ENCODE peak calls at places on chromosomes 1 and 21, in five cellular contexts. One of them, this sample, is unnamed.

GRCh38 chr1:10737268-10737624 is 59.2 kb downstream of the CASZ1 start:
- DNase-seq in lower leg skin: no peak
- DNase-seq in endodermal cell: no peak
- DNase-seq in progenitor cell of endocrine pancreas: no peak
- DNase-seq in stomach: peak; percentile 58
- DNase-seq in this sample: no peak

GRCh38 chr1:16092923-16093511 is 19.6 kb upstream of the FAM131C start:
- DNase-seq in lower leg skin: no peak
- DNase-seq in endodermal cell: peak; percentile 43
- DNase-seq in progenitor cell of endocrine pancreas: no peak
- DNase-seq in stomach: no peak
- DNase-seq in this sample: no peak

GRCh38 chr1:213162338-213162737 is 111.3 kb downstream of the RPS6KC1 start:
- DNase-seq in lower leg skin: no peak
- DNase-seq in endodermal cell: no peak
- DNase-seq in progenitor cell of endocrine pancreas: no peak
- DNase-seq in stomach: no peak
- DNase-seq in this sample: no peak

GRCh38 chr1:238642231-238642630 is 744.1 kb upstream of the CHRM3 start:
- DNase-seq in lower leg skin: no peak
- DNase-seq in endodermal cell: no peak
- DNase-seq in progenitor cell of endocrine pancreas: no peak
- DNase-seq in stomach: no peak
- DNase-seq in this sample: no peak

GRCh38 chr1:4745560-4745959 is 91.2 kb downstream of the AJAP1 start:
- DNase-seq in lower leg skin: no peak
- DNase-seq in endodermal cell: peak; percentile 81
- DNase-seq in progenitor cell of endocrine pancreas: no peak
- DNase-seq in stomach: no peak
- DNase-seq in this sample: no peak

GRCh38 chr1:182845379-182845778 is 6.2 kb downstream of the DHX9 start:
- DNase-seq in lower leg skin: no peak
- DNase-seq in endodermal cell: no peak
- DNase-seq in progenitor cell of endocrine pancreas: no peak
- DNase-seq in stomach: no peak
- DNase-seq in this sample: no peak

GRCh38 chr1:2946999-2947650 is 74.1 kb upstream of the ACTRT2 start:
- DNase-seq in lower leg skin: no peak
- DNase-seq in endodermal cell: no peak
- DNase-seq in progenitor cell of endocrine pancreas: no peak
- DNase-seq in stomach: no peak
- DNase-seq in this sample: no peak

GRCh38 chr1:119546641-119547040 is 39.6 kb downstream of the HSD3B1 start:
- DNase-seq in lower leg skin: no peak
- DNase-seq in endodermal cell: no peak
- DNase-seq in progenitor cell of endocrine pancreas: no peak
- DNase-seq in stomach: no peak
- DNase-seq in this sample: no peak

GRCh38 chr1:226945106-226945857 is 5.2 kb downstream of the COQ8A start:
- DNase-seq in lower leg skin: peak; percentile 84
- DNase-seq in endodermal cell: peak; percentile 81
- DNase-seq in progenitor cell of endocrine pancreas: no peak
- DNase-seq in stomach: peak; percentile 91
- DNase-seq in this sample: no peak

GRCh38 chr1:65758128-65758527 is 34.6 kb upstream of the PDE4B start:
- DNase-seq in lower leg skin: no peak
- DNase-seq in endodermal cell: no peak
- DNase-seq in progenitor cell of endocrine pancreas: no peak
- DNase-seq in stomach: no peak
- DNase-seq in this sample: no peak

GRCh38 chr1:202046227-202046626 is 35.8 kb downstream of the ELF3 start:
- DNase-seq in lower leg skin: no peak
- DNase-seq in endodermal cell: no peak
- DNase-seq in progenitor cell of endocrine pancreas: no peak
- DNase-seq in stomach: peak; percentile 97
- DNase-seq in this sample: no peak

GRCh38 chr1:31615414-31615813 is 2.1 kb upstream of the HCRTR1 start:
- DNase-seq in lower leg skin: peak; percentile 52
- DNase-seq in endodermal cell: no peak
- DNase-seq in progenitor cell of endocrine pancreas: no peak
- DNase-seq in stomach: no peak
- DNase-seq in this sample: no peak

GRCh38 chr1:27428316-27429028 is 36.0 kb downstream of the GPR3 start:
- DNase-seq in lower leg skin: no peak
- DNase-seq in endodermal cell: peak; percentile 57
- DNase-seq in progenitor cell of endocrine pancreas: no peak
- DNase-seq in stomach: no peak
- DNase-seq in this sample: no peak

GRCh38 chr1:234108921-234109320 is 204.4 kb downstream of the SLC35F3 start:
- DNase-seq in lower leg skin: no peak
- DNase-seq in endodermal cell: no peak
- DNase-seq in progenitor cell of endocrine pancreas: no peak
- DNase-seq in stomach: no peak
- DNase-seq in this sample: no peak

GRCh38 chr1:42993631-42994121 is 35.0 kb upstream of the SLC2A1 start:
- DNase-seq in lower leg skin: no peak
- DNase-seq in endodermal cell: peak; percentile 72
- DNase-seq in progenitor cell of endocrine pancreas: no peak
- DNase-seq in stomach: no peak
- DNase-seq in this sample: no peak

GRCh38 chr1:113138778-113139177 is 65.8 kb downstream of the LRIG2 start:
- DNase-seq in lower leg skin: no peak
- DNase-seq in endodermal cell: no peak
- DNase-seq in progenitor cell of endocrine pancreas: no peak
- DNase-seq in stomach: no peak
- DNase-seq in this sample: no peak

GRCh38 chr1:167121375-167122120 is 27.7 kb downstream of the STYXL2 start:
- DNase-seq in lower leg skin: peak; percentile 88
- DNase-seq in endodermal cell: peak; percentile 86
- DNase-seq in progenitor cell of endocrine pancreas: peak; percentile 23
- DNase-seq in stomach: peak; percentile 83
- DNase-seq in this sample: peak; percentile 36

GRCh38 chr1:34763142-34763781 is 3.7 kb downstream of the GJB4 start:
- DNase-seq in lower leg skin: no peak
- DNase-seq in endodermal cell: peak; percentile 86
- DNase-seq in progenitor cell of endocrine pancreas: no peak
- DNase-seq in stomach: no peak
- DNase-seq in this sample: no peak

GRCh38 chr21:17387030-17387617 is 125.7 kb upstream of the CXADR start:
- DNase-seq in lower leg skin: no peak
- DNase-seq in endodermal cell: peak; percentile 56
- DNase-seq in progenitor cell of endocrine pancreas: peak; percentile 14
- DNase-seq in stomach: peak; percentile 54
- DNase-seq in this sample: peak; percentile 51

GRCh38 chr1:223201967-223202366 is 58.9 kb upstream of the TLR5 start:
- DNase-seq in lower leg skin: no peak
- DNase-seq in endodermal cell: no peak
- DNase-seq in progenitor cell of endocrine pancreas: no peak
- DNase-seq in stomach: no peak
- DNase-seq in this sample: no peak

GRCh38 chr21:36749935-36750578 is 51.1 kb downstream of the SIM2 start:
- DNase-seq in lower leg skin: no peak
- DNase-seq in endodermal cell: peak; percentile 88
- DNase-seq in progenitor cell of endocrine pancreas: no peak
- DNase-seq in stomach: no peak
- DNase-seq in this sample: peak; percentile 54

GRCh38 chr1:116516631-116517030 is 54.2 kb downstream of the CD58 start:
- DNase-seq in lower leg skin: no peak
- DNase-seq in endodermal cell: no peak
- DNase-seq in progenitor cell of endocrine pancreas: no peak
- DNase-seq in stomach: no peak
- DNase-seq in this sample: no peak

GRCh38 chr1:47113178-47113577 is 24.1 kb upstream of the CYP4A22 start:
- DNase-seq in lower leg skin: no peak
- DNase-seq in endodermal cell: no peak
- DNase-seq in progenitor cell of endocrine pancreas: no peak
- DNase-seq in stomach: no peak
- DNase-seq in this sample: no peak

GRCh38 chr1:60540176-60540575 is 466.6 kb upstream of the C1orf87 start:
- DNase-seq in lower leg skin: no peak
- DNase-seq in endodermal cell: no peak
- DNase-seq in progenitor cell of endocrine pancreas: no peak
- DNase-seq in stomach: no peak
- DNase-seq in this sample: no peak

GRCh38 chr1:85488126-85488525 is 23.2 kb upstream of the DDAH1 start:
- DNase-seq in lower leg skin: no peak
- DNase-seq in endodermal cell: no peak
- DNase-seq in progenitor cell of endocrine pancreas: no peak
- DNase-seq in stomach: no peak
- DNase-seq in this sample: no peak

GRCh38 chr1:63487336-63488065 is 35.5 kb downstream of the ITGB3BP start:
- DNase-seq in lower leg skin: no peak
- DNase-seq in endodermal cell: no peak
- DNase-seq in progenitor cell of endocrine pancreas: no peak
- DNase-seq in stomach: no peak
- DNase-seq in this sample: no peak

DNA sequence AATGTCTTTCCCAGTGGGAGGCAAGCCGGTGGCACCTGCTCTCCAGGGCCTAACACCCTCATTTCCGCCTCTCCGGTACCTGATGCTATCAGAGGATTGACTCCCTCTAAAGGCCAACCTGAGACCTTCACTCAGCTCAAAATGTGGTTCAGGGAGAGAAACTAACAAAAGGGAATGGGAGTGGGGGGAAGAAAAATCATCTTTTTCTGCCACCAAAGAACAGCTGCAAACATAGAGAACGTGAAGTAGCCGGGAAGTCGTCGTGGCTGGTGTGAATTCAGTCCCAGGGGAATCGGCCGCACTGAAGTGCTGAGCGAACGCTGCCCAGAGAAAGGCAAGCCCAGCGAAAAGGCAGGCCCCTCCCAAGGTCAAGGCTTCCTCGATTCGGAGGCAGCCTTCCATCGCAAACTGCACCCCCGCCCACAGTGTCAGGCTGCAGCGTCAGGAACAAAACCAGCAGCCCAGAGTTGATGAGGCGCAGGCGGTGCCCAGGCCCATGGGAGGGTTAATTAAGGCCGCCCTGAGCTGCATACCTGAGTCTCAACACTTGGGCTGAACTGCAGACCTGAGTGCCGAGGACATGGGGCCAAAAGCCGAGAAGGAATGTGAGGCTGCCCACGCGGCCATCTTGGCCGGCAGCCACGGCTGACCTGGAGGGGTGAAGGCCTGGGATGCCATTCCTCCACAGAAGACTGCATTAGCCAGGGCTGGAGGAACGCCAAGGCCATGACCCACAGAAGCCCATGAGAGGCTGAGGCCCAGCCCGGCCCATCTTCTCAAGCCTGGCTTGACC is 160.2 kb downstream of the PSMG1 start:
- DNase-seq in lower leg skin: no peak
- DNase-seq in endodermal cell: peak; percentile 72
- DNase-seq in progenitor cell of endocrine pancreas: no peak
- DNase-seq in stomach: no peak
- DNase-seq in this sample: no peak
- TF ChIP-seq CTCF in lower leg skin: no peak
- TF ChIP-seq CTCF in endodermal cell: peak; percentile 74
- TF ChIP-seq CTCF in progenitor cell of endocrine pancreas: peak; percentile 44
- TF ChIP-seq CTCF in stomach: no peak
- TF ChIP-seq CTCF in this sample: no peak

GRCh38 chr1:114671011-114671938 is 1.4 kb upstream of the DENND2C start:
- DNase-seq in lower leg skin: no peak
- DNase-seq in endodermal cell: no peak
- DNase-seq in progenitor cell of endocrine pancreas: no peak
- DNase-seq in stomach: no peak
- DNase-seq in this sample: no peak
- TF ChIP-seq CTCF in lower leg skin: no peak
- TF ChIP-seq CTCF in endodermal cell: peak; percentile 49
- TF ChIP-seq CTCF in progenitor cell of endocrine pancreas: peak; percentile 36
- TF ChIP-seq CTCF in stomach: no peak
- TF ChIP-seq CTCF in this sample: peak; percentile 49

GRCh38 chr1:204358605-204359004 is 1.1 kb downstream of the PLEKHA6 start:
- DNase-seq in lower leg skin: no peak
- DNase-seq in endodermal cell: no peak
- DNase-seq in progenitor cell of endocrine pancreas: no peak
- DNase-seq in stomach: no peak
- DNase-seq in this sample: no peak

GRCh38 chr1:204359131-204359473 is 627 bp downstream of the PLEKHA6 start:
- DNase-seq in lower leg skin: no peak
- DNase-seq in endodermal cell: peak; percentile 65
- DNase-seq in progenitor cell of endocrine pancreas: no peak
- DNase-seq in stomach: no peak
- DNase-seq in this sample: no peak

GRCh38 chr1:204358145-204358544 is 1.6 kb downstream of the PLEKHA6 start:
- DNase-seq in lower leg skin: no peak
- DNase-seq in endodermal cell: no peak
- DNase-seq in progenitor cell of endocrine pancreas: no peak
- DNase-seq in stomach: no peak
- DNase-seq in this sample: no peak

GRCh38 chr1:204360314-204360713 is 585 bp upstream of the PLEKHA6 start:
- DNase-seq in lower leg skin: no peak
- DNase-seq in endodermal cell: no peak
- DNase-seq in progenitor cell of endocrine pancreas: no peak
- DNase-seq in stomach: no peak
- DNase-seq in this sample: no peak

GRCh38 chr1:204359474-204360255 is at the start of gene PLEKHA6:
- DNase-seq in lower leg skin: no peak
- DNase-seq in endodermal cell: peak; percentile 80
- DNase-seq in progenitor cell of endocrine pancreas: no peak
- DNase-seq in stomach: no peak
- DNase-seq in this sample: no peak
- TF ChIP-seq CTCF in lower leg skin: no peak
- TF ChIP-seq CTCF in endodermal cell: peak; percentile 51
- TF ChIP-seq CTCF in progenitor cell of endocrine pancreas: peak; percentile 38
- TF ChIP-seq CTCF in stomach: no peak
- TF ChIP-seq CTCF in this sample: no peak

GRCh38 chr1:8430476-8430875 is 112.6 kb downstream of the SLC45A1 start:
- DNase-seq in lower leg skin: no peak
- DNase-seq in endodermal cell: no peak
- DNase-seq in progenitor cell of endocrine pancreas: no peak
- DNase-seq in stomach: no peak
- DNase-seq in this sample: no peak

GRCh38 chr1:8429549-8430105 is 111.7 kb downstream of the SLC45A1 start:
- DNase-seq in lower leg skin: no peak
- DNase-seq in endodermal cell: no peak
- DNase-seq in progenitor cell of endocrine pancreas: no peak
- DNase-seq in stomach: no peak
- DNase-seq in this sample: no peak

GRCh38 chr1:8428441-8428840 is 110.5 kb downstream of the SLC45A1 start:
- DNase-seq in lower leg skin: no peak
- DNase-seq in endodermal cell: no peak
- DNase-seq in progenitor cell of endocrine pancreas: no peak
- DNase-seq in stomach: no peak
- DNase-seq in this sample: no peak

GRCh38 chr1:8431779-8432178 is 113.9 kb downstream of the SLC45A1 start:
- DNase-seq in lower leg skin: no peak
- DNase-seq in endodermal cell: no peak
- DNase-seq in progenitor cell of endocrine pancreas: no peak
- DNase-seq in stomach: no peak
- DNase-seq in this sample: no peak

DNA sequence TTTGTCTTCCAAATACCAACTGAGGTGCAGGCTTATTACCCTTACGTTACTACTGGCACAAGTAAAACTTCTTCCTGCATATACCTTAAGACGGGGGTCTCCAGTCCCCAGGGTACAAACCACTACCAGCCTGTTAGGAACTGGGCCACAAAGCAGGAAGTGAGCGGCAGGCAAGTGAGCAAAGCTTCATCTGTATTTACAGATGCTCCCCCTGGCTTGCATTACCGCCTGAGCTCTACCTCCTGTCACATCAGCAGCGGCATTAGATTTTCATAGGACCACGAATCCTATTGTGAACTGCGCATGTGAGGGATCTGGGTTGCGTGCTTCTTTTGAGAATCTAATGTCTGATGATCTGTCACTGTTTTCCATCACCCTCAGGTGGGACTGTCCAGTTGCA is 113.1 kb downstream of the SLC45A1 start:
- DNase-seq in lower leg skin: no peak
- DNase-seq in endodermal cell: peak; percentile 66
- DNase-seq in progenitor cell of endocrine pancreas: no peak
- DNase-seq in stomach: no peak
- DNase-seq in this sample: no peak
- TF ChIP-seq CTCF in lower leg skin: no peak
- TF ChIP-seq CTCF in endodermal cell: peak; percentile 58
- TF ChIP-seq CTCF in progenitor cell of endocrine pancreas: peak; percentile 8
- TF ChIP-seq CTCF in stomach: no peak
- TF ChIP-seq CTCF in this sample: no peak

This sample was measured in mesothelial cell of epicardium.